ENCODE peak calls at places on chromosomes 7 and 10, in four cellular contexts. I, Y, K and V are unnamed samples.

GRCh38 chr10:9762966-9763656 is 1254.6 kb upstream of the CELF2 start:
- DNase-seq in K (no peak), I (no peak), Y (no peak), V (no peak)

GRCh38 chr7:30114536-30115258 is 20.1 kb upstream of the MTURN start:
- DNase-seq in I (no peak), Y (no peak), K (no peak), V (no peak)

GRCh38 chr10:80161321-80162084 is 29.0 kb downstream of the PLAC9 start:
- DNase-seq in K (peak), I (peak), Y (peak), V (no peak)

GRCh38 chr10:63268798-63269503 is 135.8 kb downstream of the NRBF2 start:
- DNase-seq in I (peak), K (peak), Y (peak), V (peak)

GRCh38 chr10:112949128-112949823 is 771 bp upstream of the TCF7L2 start:
- DNase-seq in I (peak), K (no peak), Y (peak), V (no peak)

GRCh38 chr10:97307866-97308780 is 10.9 kb upstream of the FRAT1 start:
- DNase-seq in I (no peak), K (no peak), Y (no peak), V (no peak)

GRCh38 chr7:157945401-157945800 is 608.6 kb downstream of the DNAJB6 start:
- DNase-seq in K (no peak), Y (no peak), I (no peak), V (no peak)

GRCh38 chr10:98134117-98134430 is 383 bp upstream of the R3HCC1L start:
- DNase-seq in K (no peak), I (no peak), Y (no peak), V (no peak)

GRCh38 chr7:135742371-135742770 is 6.2 kb downstream of the FAM180A start:
- DNase-seq in Y (no peak), K (no peak), I (no peak), V (no peak)

GRCh38 chr7:129690701-129691100 is 79.2 kb downstream of the NRF1 start:
- DNase-seq in K (no peak), Y (no peak), I (no peak), V (no peak)

GRCh38 chr7:6276911-6277408 is 4.5 kb upstream of the CYTH3 start:
- DNase-seq in K (no peak), Y (no peak), I (no peak), V (no peak)

GRCh38 chr10:62492012-62492869 is 118.1 kb downstream of the ZNF365 start:
- DNase-seq in I (peak), Y (peak), K (no peak), V (no peak)

GRCh38 chr7:156025675-156026074 is 213.4 kb upstream of the SHH start:
- DNase-seq in Y (no peak), I (no peak), K (no peak), V (no peak)

GRCh38 chr10:20858292-20859124 is 38.6 kb downstream of the NEBL start:
- DNase-seq in I (peak), K (no peak), Y (peak), V (no peak)

GRCh38 chr7:85135931-85136330 is 50.9 kb downstream of the SEMA3D start:
- DNase-seq in Y (no peak), K (no peak), I (no peak), V (no peak)

GRCh38 chr7:25009271-25009670 is 29.3 kb upstream of the OSBPL3 start:
- DNase-seq in I (peak), Y (no peak), K (no peak), V (no peak)

GRCh38 chr10:27457261-27457945 is 46.7 kb upstream of the RAB18 start:
- DNase-seq in K (no peak), Y (no peak), I (no peak), V (no peak)

GRCh38 chr10:54613162-54613561 is 187.9 kb downstream of the PCDH15 start:
- DNase-seq in I (peak), Y (no peak), K (no peak), V (no peak)

GRCh38 chr10:129971381-129972144 is 7.5 kb upstream of the EBF3 start:
- DNase-seq in K (peak), Y (peak), I (peak), V (peak)

GRCh38 chr10:127345231-127345965 is 149.0 kb upstream of the INSYN2A start:
- DNase-seq in K (no peak), Y (no peak), I (no peak), V (no peak)

GRCh38 chr10:132133449-132134291 is 53.1 kb upstream of the DPYSL4 start:
- DNase-seq in Y (no peak), K (no peak), I (no peak), V (no peak)
- TF ChIP-seq HMGXB4 in Y (no peak), K (no peak), I (no peak), V (no peak)

DNA sequence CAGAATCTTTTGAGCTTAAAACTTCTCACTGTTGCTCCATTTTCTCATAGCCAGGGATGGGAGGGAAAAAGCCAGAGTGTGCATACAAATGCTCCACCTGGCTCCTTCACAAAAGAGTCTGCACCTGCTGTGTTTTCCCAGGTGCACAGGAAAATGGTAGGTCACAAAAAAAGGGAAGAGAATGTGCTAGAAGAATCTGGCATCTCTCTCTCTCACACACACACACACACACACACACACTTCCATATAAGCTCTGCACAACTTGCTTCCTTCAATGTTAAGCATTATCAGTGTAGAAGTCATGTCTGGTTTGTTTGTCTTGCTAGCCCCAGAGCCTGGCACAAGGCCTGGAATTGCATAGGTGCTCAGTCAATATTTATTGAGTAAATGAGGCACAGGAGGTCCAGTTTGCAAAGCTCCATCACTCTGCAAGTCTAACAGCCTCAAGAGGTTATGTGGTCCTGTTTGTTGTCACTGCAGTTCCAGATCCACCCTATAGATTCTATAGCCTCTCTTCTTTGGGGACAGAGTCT is 867.3 kb upstream of the AUTS2 start:
- DNase-seq in Y (peak), I (peak), K (no peak), V (no peak)
- TF ChIP-seq HMGXB4 in Y (no peak), I (no peak), K (no peak), V (no peak)

GRCh38 chr10:42959833-42960232 is 117.0 kb upstream of the RET start:
- DNase-seq in I (no peak), K (no peak), Y (no peak), V (peak)
- TF ChIP-seq HMGXB4 in I (no peak), K (no peak), Y (no peak), V (no peak)

GRCh38 chr7:95686109-95686508 is 86.2 kb upstream of the DYNC1I1 start:
- DNase-seq in K (no peak), Y (peak), I (peak), V (peak)
- TF ChIP-seq HMGXB4 in K (no peak), Y (no peak), I (no peak), V (no peak)

GRCh38 chr10:70849582-70850016 is 33.9 kb downstream of the SGPL1 start:
- DNase-seq in I (peak), Y (peak), K (no peak), V (no peak)
- TF ChIP-seq HMGXB4 in I (no peak), Y (no peak), K (no peak), V (no peak)

DNA sequence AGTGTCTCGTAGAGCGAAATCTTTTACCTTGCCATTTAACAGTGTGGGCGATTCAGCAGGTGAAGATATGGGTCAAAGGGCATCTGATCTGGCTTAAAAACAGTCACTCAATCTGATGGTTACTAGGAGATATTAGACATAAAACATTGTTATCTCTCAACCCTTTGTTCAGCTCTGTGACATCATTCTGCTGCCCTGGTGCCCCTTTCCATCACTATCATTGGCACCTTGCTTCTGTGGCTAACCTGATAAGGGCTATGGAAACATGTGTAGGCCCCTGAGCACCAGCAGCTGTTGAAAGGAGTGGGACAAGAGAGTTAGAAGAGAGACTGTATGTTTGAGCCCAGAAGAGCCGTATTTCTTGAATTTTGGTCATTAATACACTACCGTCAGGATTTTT is 650.3 kb downstream of the PHTF2 start:
- DNase-seq in K (no peak), I (no peak), Y (no peak), V (no peak)
- TF ChIP-seq HMGXB4 in K (no peak), I (no peak), Y (no peak), V (no peak)

GRCh38 chr7:103989200-103989784 is at the start of gene RELN:
- DNase-seq in Y (peak), I (peak), K (peak), V (peak)

GRCh38 chr7:103990991-103991390 is 1.5 kb upstream of the RELN start:
- DNase-seq in I (no peak), Y (peak), K (no peak), V (no peak)

GRCh38 chr7:103989785-103990775 is 622 bp upstream of the RELN start:
- DNase-seq in K (peak), I (no peak), Y (peak), V (peak)

GRCh38 chr7:103987455-103987854 is 2.0 kb downstream of the RELN start:
- DNase-seq in Y (peak), K (peak), I (no peak), V (no peak)

DNA sequence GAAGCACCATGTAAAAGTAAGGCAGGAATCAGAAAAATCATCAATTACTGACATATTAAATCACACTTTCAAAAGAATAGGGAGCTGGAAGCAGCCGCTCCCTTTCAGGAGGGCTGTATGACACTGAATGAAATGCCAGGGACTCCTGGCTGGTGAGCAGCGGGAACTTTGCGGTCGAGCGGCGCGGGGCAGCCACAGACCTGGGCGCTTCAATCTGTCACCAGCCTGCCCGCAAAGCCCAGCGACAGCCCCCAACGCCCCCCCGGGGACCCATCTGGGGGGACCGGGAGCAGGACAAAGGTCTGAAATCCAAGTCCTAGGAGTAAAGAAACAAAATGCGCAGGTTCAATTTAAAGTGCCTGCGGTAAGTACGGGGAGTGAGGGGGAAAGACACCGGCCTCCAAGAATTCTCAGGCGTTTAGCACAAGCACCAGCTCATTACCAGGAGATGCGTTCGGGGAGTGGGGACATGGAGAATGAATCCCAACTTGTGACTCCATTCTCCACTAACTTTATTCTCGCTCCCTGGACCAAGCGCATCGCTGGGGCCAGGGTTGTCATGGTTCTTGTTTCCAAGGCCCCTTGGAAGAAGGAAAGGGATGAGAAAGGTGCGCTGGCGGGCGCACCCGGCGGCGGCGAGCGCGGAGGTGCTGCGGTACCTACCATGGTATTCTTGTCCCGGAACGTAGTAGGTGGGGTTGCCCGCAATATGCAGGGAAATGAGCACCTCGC is 824 bp downstream of the RELN start:
- DNase-seq in I (peak), K (no peak), Y (peak), V (peak)
- TF ChIP-seq HMGXB4 in I (no peak), K (no peak), Y (no peak), V (no peak)